ENCODE peak calls at places on chromosomes 3 and 15, in eight cellular contexts. S, P, J, Q, Y, W, X and A are unnamed samples.

GRCh38 chr3:27228805-27229204 is 140.4 kb downstream of the NEK10 start:
- DNase-seq in S (no peak), P (no peak), J (no peak), Q (peak), Y (no peak), W (no peak), X (no peak), A (no peak)

GRCh38 chr3:153614563-153614962 is 452.5 kb downstream of the RAP2B start:
- DNase-seq in S (peak), P (no peak), J (no peak), Q (peak), Y (peak), W (no peak), X (no peak), A (peak)

GRCh38 chr3:189276481-189277190 is 104.9 kb downstream of the TPRG1 start:
- DNase-seq in S (peak), P (no peak), J (no peak), Q (no peak), Y (peak), W (peak), X (no peak), A (peak)

GRCh38 chr3:194960446-194961032 is 274.9 kb downstream of the FAM43A start:
- DNase-seq in S (no peak), P (peak), J (no peak), Q (no peak), Y (no peak), W (no peak), X (no peak), A (no peak)

GRCh38 chr15:64246364-64247189 is 83.8 kb upstream of the PPIB start:
- DNase-seq in S (peak), P (no peak), J (no peak), Q (peak), Y (peak), W (peak), X (no peak), A (peak)

GRCh38 chr15:54605556-54605955 is 591.2 kb downstream of the RSL24D1 start:
- DNase-seq in S (no peak), P (no peak), J (no peak), Q (no peak), Y (no peak), W (no peak), X (no peak), A (no peak)

GRCh38 chr3:176650478-176650877 is 546.8 kb downstream of the TBL1XR1 start:
- DNase-seq in S (peak), P (no peak), J (no peak), Q (no peak), Y (no peak), W (no peak), X (no peak), A (no peak)

GRCh38 chr3:12993623-12994356 is 79.4 kb downstream of the IQSEC1 start:
- DNase-seq in S (no peak), P (no peak), J (no peak), Q (no peak), Y (no peak), W (no peak), X (peak), A (no peak)

GRCh38 chr3:120693439-120694172 is 11.6 kb upstream of the HGD start:
- DNase-seq in S (peak), P (no peak), J (no peak), Q (peak), Y (peak), W (no peak), X (no peak), A (peak)

GRCh38 chr15:90059208-90059985 is 42.9 kb downstream of the IDH2 start:
- DNase-seq in S (no peak), P (no peak), J (peak), Q (no peak), Y (peak), W (peak), X (no peak), A (no peak)

GRCh38 chr3:55750525-55750924 is 263.4 kb upstream of the WNT5A start:
- DNase-seq in S (peak), P (no peak), J (no peak), Q (peak), Y (peak), W (no peak), X (no peak), A (peak)

GRCh38 chr3:156906275-156906674 is 80.1 kb downstream of the LEKR1 start:
- DNase-seq in S (no peak), P (no peak), J (no peak), Q (no peak), Y (no peak), W (no peak), X (no peak), A (no peak)

GRCh38 chr3:122668930-122669730 is 11.5 kb upstream of the PARP14 start:
- DNase-seq in S (peak), P (no peak), J (no peak), Q (peak), Y (peak), W (no peak), X (no peak), A (no peak)

GRCh38 chr3:123884258-123884831 is at the start of gene MYLK:
- DNase-seq in S (peak), P (peak), J (peak), Q (peak), Y (peak), W (peak), X (peak), A (peak)

GRCh38 chr3:152976232-152976631 is 141.3 kb downstream of the P2RY1 start:
- DNase-seq in S (no peak), P (no peak), J (no peak), Q (no peak), Y (no peak), W (no peak), X (no peak), A (no peak)

GRCh38 chr3:192366916-192367315 is 360.4 kb downstream of the FGF12 start:
- DNase-seq in S (no peak), P (no peak), J (no peak), Q (no peak), Y (no peak), W (no peak), X (no peak), A (no peak)

GRCh38 chr15:100520132-100520921 is 8.4 kb downstream of the CERS3 start:
- DNase-seq in S (no peak), P (no peak), J (no peak), Q (no peak), Y (no peak), W (peak), X (no peak), A (no peak)

GRCh38 chr3:149013726-149014125 is 22.4 kb downstream of the GYG1 start:
- DNase-seq in S (no peak), P (no peak), J (no peak), Q (no peak), Y (no peak), W (no peak), X (no peak), A (no peak)

GRCh38 chr15:92647467-92648163 is 8.0 kb downstream of the FAM174B start:
- DNase-seq in S (no peak), P (no peak), J (no peak), Q (no peak), Y (no peak), W (no peak), X (no peak), A (no peak)

GRCh38 chr3:67090472-67090871 is 92.4 kb downstream of the KBTBD8 start:
- DNase-seq in S (peak), P (no peak), J (no peak), Q (no peak), Y (peak), W (no peak), X (no peak), A (no peak)

GRCh38 chr3:176561826-176562225 is 635.5 kb downstream of the TBL1XR1 start:
- DNase-seq in S (no peak), P (no peak), J (peak), Q (no peak), Y (no peak), W (no peak), X (no peak), A (no peak)

GRCh38 chr15:93861413-93861812 is 369.9 kb upstream of the MCTP2 start:
- DNase-seq in S (no peak), P (no peak), J (no peak), Q (no peak), Y (peak), W (no peak), X (no peak), A (no peak)

GRCh38 chr15:73368301-73369072 is at the start of gene HCN4:
- DNase-seq in S (no peak), P (no peak), J (no peak), Q (no peak), Y (no peak), W (no peak), X (peak), A (no peak)

GRCh38 chr3:150410311-150411105 is 2.4 kb downstream of the TSC22D2 start:
- DNase-seq in S (peak), P (peak), J (peak), Q (no peak), Y (peak), W (peak), X (peak), A (no peak)

GRCh38 chr3:48157950-48158376 is 30.3 kb downstream of the CDC25A start:
- DNase-seq in S (peak), P (no peak), J (no peak), Q (peak), Y (peak), W (peak), X (peak), A (peak)

GRCh38 chr3:100982710-100983109 is 10.5 kb downstream of the ABI3BP start:
- DNase-seq in S (no peak), P (no peak), J (no peak), Q (no peak), Y (peak), W (no peak), X (no peak), A (no peak)

GRCh38 chr3:151630938-151631417 is 102.7 kb upstream of the AADACL2 start:
- DNase-seq in S (no peak), P (no peak), J (no peak), Q (peak), Y (peak), W (no peak), X (no peak), A (no peak)

GRCh38 chr3:127820221-127820870 is 2.0 kb downstream of the MGLL start:
- DNase-seq in S (no peak), P (no peak), J (peak), Q (no peak), Y (peak), W (peak), X (no peak), A (no peak)
- TF ChIP-seq CTCF in S (peak), P (peak), J (peak), Q (no peak), Y (peak), W (no peak), X (peak), A (peak)

GRCh38 chr15:68730491-68731317 is 90.0 kb downstream of the ANP32A start:
- DNase-seq in S (peak), P (no peak), J (no peak), Q (peak), Y (peak), W (peak), X (no peak), A (no peak)
- TF ChIP-seq CTCF in S (no peak), P (peak), J (peak), Q (peak), Y (peak), W (no peak), X (peak), A (peak)

DNA sequence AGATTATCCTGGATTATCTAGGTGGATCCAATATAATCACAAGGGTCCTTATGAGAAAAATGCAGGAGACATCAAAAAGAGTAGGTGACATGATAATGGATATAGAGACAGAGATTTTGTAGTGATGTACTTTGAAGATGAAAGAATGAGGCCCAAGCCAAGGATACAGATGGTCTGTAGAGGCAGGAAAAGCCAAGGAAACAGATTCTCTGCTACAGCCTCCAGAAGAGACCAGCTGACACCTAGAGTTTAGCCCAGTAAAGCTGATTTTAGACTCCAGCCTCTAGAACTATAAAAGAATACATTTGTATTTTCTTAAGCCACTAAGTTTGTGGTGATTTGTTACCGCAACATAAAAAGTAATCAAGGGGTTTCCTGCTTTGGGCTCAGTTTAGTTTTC is 64.8 kb downstream of the STRIT1 start:
- DNase-seq in S (no peak), P (no peak), J (no peak), Q (no peak), Y (no peak), W (no peak), X (no peak), A (no peak)
- TF ChIP-seq CTCF in S (no peak), P (no peak), J (no peak), Q (no peak), Y (no peak), W (no peak), X (no peak), A (no peak)

DNA sequence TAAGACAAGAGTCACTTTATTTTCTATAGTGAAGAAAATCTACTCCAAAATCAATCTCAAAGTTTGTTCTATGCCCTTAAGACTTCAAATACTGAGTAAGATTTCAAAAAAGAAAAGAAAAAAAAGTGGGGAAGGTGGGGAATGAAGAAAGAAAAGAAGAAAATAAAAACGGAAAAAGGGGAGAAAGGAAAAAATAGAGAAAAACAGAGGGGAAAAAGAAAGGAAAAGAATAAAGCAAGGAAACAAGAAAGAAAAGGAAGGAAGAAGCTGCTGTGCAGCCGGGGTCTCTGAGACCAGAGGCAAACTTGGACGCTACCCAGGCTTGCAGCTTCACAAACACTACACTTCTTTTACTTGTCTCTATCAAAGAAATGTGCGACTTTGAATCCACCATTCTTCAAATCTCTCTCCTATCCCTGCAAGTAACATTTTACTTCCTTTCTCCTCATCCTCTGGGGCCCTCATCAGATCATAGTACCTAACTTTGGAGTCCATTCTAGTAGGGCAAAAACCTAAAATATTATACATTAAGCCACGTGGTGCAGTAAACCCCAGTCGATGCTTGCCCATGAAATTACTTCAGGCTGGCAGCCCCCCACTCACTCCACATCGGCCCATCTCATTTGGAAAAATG is 279.8 kb downstream of the FOXP1 start:
- DNase-seq in S (no peak), P (no peak), J (no peak), Q (no peak), Y (no peak), W (no peak), X (no peak), A (no peak)
- TF ChIP-seq CTCF in S (no peak), P (no peak), J (no peak), Q (no peak), Y (no peak), W (no peak), X (no peak), A (no peak)

GRCh38 chr15:49094923-49095322 is 48.7 kb upstream of the SECISBP2L start:
- DNase-seq in S (no peak), P (no peak), J (no peak), Q (no peak), Y (no peak), W (no peak), X (no peak), A (no peak)

GRCh38 chr15:49101536-49101935 is 53.9 kb downstream of the COPS2 start:
- DNase-seq in S (no peak), P (no peak), J (no peak), Q (no peak), Y (peak), W (no peak), X (no peak), A (no peak)

GRCh38 chr15:49093252-49094105 is 47.2 kb upstream of the SECISBP2L start:
- DNase-seq in S (no peak), P (no peak), J (no peak), Q (no peak), Y (no peak), W (no peak), X (no peak), A (no peak)

GRCh38 chr15:49096090-49096750 is 50.0 kb upstream of the SECISBP2L start:
- DNase-seq in S (no peak), P (no peak), J (no peak), Q (no peak), Y (no peak), W (no peak), X (no peak), A (no peak)
- TF ChIP-seq CTCF in S (no peak), P (no peak), J (no peak), Q (no peak), Y (no peak), W (no peak), X (no peak), A (no peak)

DNA sequence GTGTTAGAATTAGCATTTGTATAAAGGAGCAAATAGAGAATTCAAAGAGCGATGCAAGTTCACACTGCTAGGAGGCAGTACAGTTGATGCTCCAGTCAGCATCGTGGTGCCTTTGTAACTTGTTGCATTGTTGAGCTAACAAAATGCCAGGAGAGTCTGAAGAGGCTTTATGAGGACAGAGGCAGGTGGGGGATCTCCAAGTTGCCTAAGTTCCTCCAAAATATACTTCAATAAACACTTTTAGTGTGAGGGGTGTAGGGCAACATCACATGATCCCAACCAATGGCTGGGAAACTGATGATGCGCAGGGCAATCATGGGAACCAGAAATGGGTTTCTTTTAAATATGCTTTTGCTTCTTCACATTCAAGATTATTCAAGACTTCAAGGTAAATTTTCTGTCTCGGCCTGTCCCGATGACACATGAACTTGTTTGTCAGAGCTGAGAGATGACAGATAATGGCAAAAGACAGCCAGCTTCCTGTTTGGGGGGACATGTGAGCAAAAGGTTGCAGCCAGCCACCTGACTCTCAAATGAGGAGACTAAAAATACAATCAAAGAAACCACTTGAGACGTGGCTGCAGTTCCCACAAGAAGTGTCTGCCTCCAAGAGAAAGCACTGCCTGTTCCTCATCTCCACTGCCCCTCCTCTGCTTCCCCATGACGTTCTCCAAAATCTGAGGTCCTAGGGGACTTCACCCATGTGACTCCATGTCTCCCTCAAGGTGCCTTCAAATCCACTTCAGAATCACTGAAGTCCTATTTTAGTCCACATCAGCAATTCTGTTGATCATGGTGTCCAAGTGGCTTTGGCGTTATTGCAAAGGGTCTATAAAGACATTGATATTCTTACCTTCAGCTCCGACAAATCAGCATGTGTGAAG is 39.3 kb downstream of the KLHL6 start:
- DNase-seq in S (no peak), P (no peak), J (no peak), Q (no peak), Y (no peak), W (no peak), X (no peak), A (no peak)
- TF ChIP-seq CTCF in S (no peak), P (no peak), J (no peak), Q (no peak), Y (no peak), W (no peak), X (no peak), A (no peak)

GRCh38 chr3:88668180-88668579 is 439.2 kb upstream of the EPHA3 start:
- DNase-seq in S (no peak), P (no peak), J (no peak), Q (no peak), Y (no peak), W (no peak), X (no peak), A (no peak)
- TF ChIP-seq CTCF in S (no peak), P (no peak), J (no peak), Q (no peak), Y (no peak), W (no peak), X (no peak), A (no peak)

DNA sequence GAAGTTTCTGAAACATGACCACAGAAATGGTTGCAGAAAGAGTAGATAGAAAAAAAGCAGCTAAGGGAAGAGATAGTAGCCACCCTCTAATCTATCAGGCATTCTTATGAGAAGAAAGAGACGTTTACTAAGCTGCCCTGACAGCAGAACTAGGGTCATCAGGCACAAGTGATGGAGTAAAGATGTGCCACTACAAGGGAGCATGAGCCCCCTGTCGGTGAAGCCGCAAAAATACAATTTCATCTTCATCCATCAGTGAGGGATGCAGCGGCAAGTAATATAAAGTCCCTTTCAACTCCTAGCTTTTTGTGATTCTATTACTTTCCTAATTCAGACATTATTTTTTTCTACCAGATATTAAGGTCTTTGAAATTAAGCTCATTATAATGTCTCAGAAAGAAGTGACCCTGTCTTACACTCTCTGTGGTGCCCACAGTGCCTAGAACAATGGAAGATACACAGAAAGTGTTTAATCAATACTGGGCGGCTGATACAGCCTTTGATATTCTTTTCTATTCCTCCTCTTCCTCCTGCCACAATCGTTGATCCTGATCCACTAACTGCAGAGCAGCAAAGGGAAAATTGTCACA is 651.6 kb downstream of the NTRK3 start:
- DNase-seq in S (peak), P (no peak), J (no peak), Q (no peak), Y (peak), W (peak), X (peak), A (no peak)
- TF ChIP-seq CTCF in S (peak), P (peak), J (peak), Q (peak), Y (peak), W (no peak), X (peak), A (peak)